ENCODE peak calls at places on chromosomes 3 and 15, in eight cellular contexts. A, R, P, G, W, Z, X and F are unnamed samples.

GRCh38 chr3:5213574-5213966 is 26.1 kb downstream of the EDEM1 start:
- DNase-seq in A (no peak), R (no peak), P (peak), G (no peak), W (no peak), Z (no peak), X (no peak), F (no peak)

GRCh38 chr3:39485547-39485946 is 18.1 kb downstream of the MOBP start:
- DNase-seq in A (no peak), R (no peak), P (no peak), G (no peak), W (no peak), Z (no peak), X (no peak), F (no peak)

GRCh38 chr3:11195721-11196332 is 41.5 kb downstream of the HRH1 start:
- DNase-seq in A (no peak), R (no peak), P (peak), G (no peak), W (no peak), Z (no peak), X (no peak), F (no peak)

GRCh38 chr3:23094890-23095462 is 108.2 kb upstream of the UBE2E2 start:
- DNase-seq in A (no peak), R (peak), P (peak), G (no peak), W (no peak), Z (no peak), X (peak), F (peak)

GRCh38 chr3:133937061-133937686 is 41.5 kb upstream of the RAB6B start:
- DNase-seq in A (no peak), R (no peak), P (no peak), G (no peak), W (no peak), Z (no peak), X (no peak), F (no peak)

GRCh38 chr3:117920240-117920923 is 1114.3 kb downstream of the IGSF11 start:
- DNase-seq in A (no peak), R (no peak), P (peak), G (no peak), W (no peak), Z (no peak), X (no peak), F (no peak)

GRCh38 chr3:42102569-42102968 is 11.4 kb downstream of the TRAK1 start:
- DNase-seq in A (no peak), R (no peak), P (no peak), G (no peak), W (no peak), Z (no peak), X (no peak), F (no peak)

GRCh38 chr3:78880588-78881461 is 887.0 kb downstream of the ROBO1 start:
- DNase-seq in A (no peak), R (no peak), P (no peak), G (no peak), W (no peak), Z (no peak), X (no peak), F (no peak)

GRCh38 chr15:36653851-36654250 is 74.4 kb downstream of the CDIN1 start:
- DNase-seq in A (no peak), R (no peak), P (no peak), G (no peak), W (no peak), Z (no peak), X (no peak), F (no peak)

GRCh38 chr3:58874795-58875194 is 175.0 kb downstream of the CFAP20DC start:
- DNase-seq in A (peak), R (no peak), P (no peak), G (no peak), W (no peak), Z (peak), X (no peak), F (peak)

GRCh38 chr15:40058476-40059140 is 19.6 kb upstream of the SRP14 start:
- DNase-seq in A (no peak), R (no peak), P (no peak), G (no peak), W (peak), Z (no peak), X (no peak), F (no peak)

GRCh38 chr3:150761831-150762661 is 923 bp downstream of the SIAH2 start:
- DNase-seq in A (no peak), R (no peak), P (peak), G (peak), W (no peak), Z (peak), X (peak), F (no peak)

GRCh38 chr3:38992117-38992779 is 59.5 kb downstream of the SCN11A start:
- DNase-seq in A (no peak), R (no peak), P (no peak), G (no peak), W (no peak), Z (peak), X (peak), F (no peak)

GRCh38 chr15:72365844-72366243 is 10.0 kb downstream of the HEXA start:
- DNase-seq in A (no peak), R (no peak), P (no peak), G (peak), W (no peak), Z (no peak), X (no peak), F (no peak)

GRCh38 chr15:83372434-83372873 is 74.7 kb upstream of the SH3GL3 start:
- DNase-seq in A (no peak), R (no peak), P (peak), G (no peak), W (no peak), Z (no peak), X (no peak), F (no peak)

DNA sequence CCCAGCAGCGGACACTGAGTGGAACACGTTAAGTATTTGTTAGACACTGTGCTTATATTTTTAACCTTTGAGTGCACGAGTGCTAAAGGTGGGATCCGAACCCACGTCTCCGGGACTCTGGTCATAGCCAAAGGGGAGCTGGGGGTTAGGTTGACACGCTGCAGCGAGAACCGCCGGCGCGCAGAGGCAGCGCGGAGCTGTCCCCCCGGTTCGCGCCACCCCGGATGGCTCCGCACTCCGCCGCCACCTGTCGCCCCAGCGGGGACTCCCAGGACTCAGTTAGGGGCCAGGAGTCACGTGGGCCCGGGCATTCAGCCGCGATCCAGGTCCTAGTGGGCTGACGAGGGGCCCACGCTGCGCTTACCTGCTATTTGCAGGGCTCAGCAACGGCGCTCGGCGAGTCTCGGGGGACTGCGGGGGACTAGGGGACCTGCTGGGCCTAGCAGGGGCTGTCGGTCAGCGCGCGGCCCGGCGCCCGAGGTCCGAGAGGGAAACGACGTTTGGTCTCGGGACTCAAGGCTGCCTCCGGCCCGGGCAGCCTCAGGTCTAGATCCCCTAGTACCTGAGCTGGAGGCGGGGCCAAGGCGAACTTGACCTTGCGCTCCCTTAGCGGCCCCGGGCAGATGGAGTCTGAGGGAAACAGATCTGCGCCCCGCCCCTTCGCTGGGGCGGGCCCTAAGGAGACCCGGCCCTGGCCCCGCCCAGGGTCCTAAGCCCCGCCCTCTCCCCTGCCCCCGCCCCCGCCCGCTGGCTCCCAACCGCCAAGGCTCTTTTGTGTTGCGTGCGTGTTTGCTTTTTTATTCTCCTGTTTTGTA is at the start of gene NMNAT3:
- DNase-seq in A (no peak), R (peak), P (peak), G (peak), W (peak), Z (no peak), X (peak), F (no peak)
- TF ChIP-seq CTCF in A (no peak), R (no peak), P (no peak), G (peak), W (no peak), Z (no peak), X (no peak), F (peak)

GRCh38 chr15:89441295-89441762 is 55.1 kb downstream of the RHCG start:
- DNase-seq in A (no peak), R (no peak), P (no peak), G (peak), W (no peak), Z (no peak), X (no peak), F (no peak)

GRCh38 chr15:89444855-89445254 is 51.5 kb downstream of the RHCG start:
- DNase-seq in A (no peak), R (no peak), P (peak), G (no peak), W (no peak), Z (no peak), X (no peak), F (no peak)

GRCh38 chr15:89442155-89442554 is 54.2 kb downstream of the RHCG start:
- DNase-seq in A (no peak), R (no peak), P (no peak), G (no peak), W (no peak), Z (no peak), X (no peak), F (no peak)

GRCh38 chr15:89444241-89444797 is 52.1 kb downstream of the RHCG start:
- DNase-seq in A (no peak), R (no peak), P (no peak), G (no peak), W (no peak), Z (no peak), X (no peak), F (no peak)

DNA sequence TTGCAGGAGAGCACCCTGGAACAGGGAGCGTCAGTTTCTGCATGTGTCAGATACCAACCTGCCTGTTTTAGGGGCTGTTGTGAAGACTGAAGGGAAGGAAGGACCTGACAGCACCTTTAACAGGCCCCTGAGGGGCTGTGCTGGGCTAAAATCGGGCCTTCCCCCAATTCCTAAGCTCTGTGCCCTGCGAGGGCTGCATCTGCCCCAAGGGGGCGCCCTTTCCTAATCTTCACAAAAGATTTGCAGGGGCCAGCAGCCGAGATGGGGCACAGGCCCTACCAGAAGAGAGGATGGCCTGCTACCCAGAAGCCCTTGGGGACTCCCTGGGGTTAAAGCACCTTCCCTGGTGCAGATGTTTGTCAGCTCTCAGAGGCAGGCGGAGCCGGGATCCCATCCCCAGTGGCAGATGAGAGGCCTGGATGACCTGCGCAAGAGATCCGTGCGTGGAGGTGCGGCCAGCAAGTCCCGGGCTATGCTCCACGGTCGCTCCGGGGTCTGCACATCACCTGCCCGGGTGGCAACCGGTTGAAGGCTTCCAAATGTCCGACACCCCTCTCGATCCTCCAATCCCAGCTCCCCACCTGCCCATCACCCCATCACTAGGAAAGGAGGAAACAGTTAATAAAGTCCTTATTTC is 53.6 kb downstream of the RHCG start:
- DNase-seq in A (no peak), R (no peak), P (peak), G (peak), W (no peak), Z (no peak), X (peak), F (no peak)
- TF ChIP-seq CTCF in A (peak), R (peak), P (peak), G (peak), W (peak), Z (peak), X (peak), F (peak)

GRCh38 chr15:73936181-73936580 is 9.9 kb downstream of the LOXL1 start:
- DNase-seq in A (no peak), R (no peak), P (peak), G (no peak), W (no peak), Z (no peak), X (no peak), F (no peak)
- TF ChIP-seq CTCF in A (no peak), R (peak), P (no peak), G (no peak), W (peak), Z (peak), X (no peak), F (peak)

DNA sequence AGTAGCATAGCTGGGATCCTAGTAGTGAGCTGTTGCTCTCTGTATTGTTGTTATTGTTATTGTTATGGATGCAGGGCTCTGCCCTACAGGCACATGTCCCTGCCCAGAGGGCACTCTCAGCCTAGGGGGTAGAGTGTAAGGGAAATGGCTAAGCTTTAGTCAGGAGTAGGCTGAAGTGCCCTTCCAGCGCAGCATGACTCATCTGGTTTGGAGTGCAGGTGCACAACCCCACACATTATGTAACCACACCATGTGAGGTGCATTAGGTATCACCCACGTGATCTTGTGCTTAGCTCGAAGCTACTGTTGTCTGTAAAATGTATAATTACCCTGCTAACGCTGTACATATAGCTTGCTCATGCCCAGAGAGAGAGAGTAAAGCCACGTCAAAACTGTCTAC is 48.3 kb upstream of the TIPARP start:
- DNase-seq in A (no peak), R (no peak), P (no peak), G (peak), W (no peak), Z (no peak), X (no peak), F (peak)
- TF ChIP-seq CTCF in A (no peak), R (no peak), P (no peak), G (no peak), W (no peak), Z (no peak), X (no peak), F (no peak)

GRCh38 chr3:76107935-76108570 is 322.7 kb upstream of the ZNF717 start:
- DNase-seq in A (no peak), R (peak), P (peak), G (no peak), W (no peak), Z (no peak), X (peak), F (no peak)
- TF ChIP-seq CTCF in A (peak), R (peak), P (peak), G (no peak), W (peak), Z (peak), X (no peak), F (peak)

GRCh38 chr3:186439725-186440124 is 77.7 kb upstream of the DGKG start:
- DNase-seq in A (no peak), R (no peak), P (no peak), G (no peak), W (no peak), Z (no peak), X (no peak), F (no peak)

GRCh38 chr3:186440850-186441249 is 78.8 kb upstream of the DGKG start:
- DNase-seq in A (no peak), R (no peak), P (no peak), G (no peak), W (no peak), Z (no peak), X (no peak), F (no peak)

GRCh38 chr3:186442162-186442561 is 80.1 kb upstream of the DGKG start:
- DNase-seq in A (no peak), R (no peak), P (no peak), G (no peak), W (no peak), Z (no peak), X (no peak), F (no peak)

GRCh38 chr3:186444974-186445373 is 82.9 kb upstream of the DGKG start:
- DNase-seq in A (no peak), R (no peak), P (no peak), G (no peak), W (no peak), Z (no peak), X (no peak), F (no peak)

DNA sequence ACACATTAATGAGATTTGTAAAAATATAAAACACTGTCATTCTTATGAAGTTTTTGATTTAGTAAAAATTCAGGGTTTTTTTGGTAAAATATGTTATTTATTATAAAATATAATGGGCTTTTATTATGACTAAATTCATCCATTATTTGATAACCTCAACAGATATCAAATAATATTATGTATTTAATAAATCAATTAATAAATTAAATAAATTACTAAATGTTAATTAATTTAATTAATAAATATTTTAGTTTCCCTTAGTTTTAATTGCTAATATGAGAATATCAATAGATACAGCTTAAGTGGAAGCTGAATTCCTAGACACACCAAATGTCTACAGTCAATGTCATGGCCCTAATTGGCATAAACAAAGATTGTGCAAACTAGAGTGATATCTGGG is 82.3 kb upstream of the DGKG start:
- DNase-seq in A (no peak), R (no peak), P (no peak), G (no peak), W (no peak), Z (no peak), X (no peak), F (no peak)
- TF ChIP-seq CTCF in A (no peak), R (no peak), P (no peak), G (no peak), W (no peak), Z (no peak), X (no peak), F (no peak)

GRCh38 chr15:74036271-74037170 is 42.0 kb downstream of the PML start:
- DNase-seq in A (no peak), R (peak), P (peak), G (peak), W (no peak), Z (no peak), X (peak), F (no peak)
- TF ChIP-seq CTCF in A (peak), R (peak), P (peak), G (peak), W (peak), Z (peak), X (peak), F (peak)

DNA sequence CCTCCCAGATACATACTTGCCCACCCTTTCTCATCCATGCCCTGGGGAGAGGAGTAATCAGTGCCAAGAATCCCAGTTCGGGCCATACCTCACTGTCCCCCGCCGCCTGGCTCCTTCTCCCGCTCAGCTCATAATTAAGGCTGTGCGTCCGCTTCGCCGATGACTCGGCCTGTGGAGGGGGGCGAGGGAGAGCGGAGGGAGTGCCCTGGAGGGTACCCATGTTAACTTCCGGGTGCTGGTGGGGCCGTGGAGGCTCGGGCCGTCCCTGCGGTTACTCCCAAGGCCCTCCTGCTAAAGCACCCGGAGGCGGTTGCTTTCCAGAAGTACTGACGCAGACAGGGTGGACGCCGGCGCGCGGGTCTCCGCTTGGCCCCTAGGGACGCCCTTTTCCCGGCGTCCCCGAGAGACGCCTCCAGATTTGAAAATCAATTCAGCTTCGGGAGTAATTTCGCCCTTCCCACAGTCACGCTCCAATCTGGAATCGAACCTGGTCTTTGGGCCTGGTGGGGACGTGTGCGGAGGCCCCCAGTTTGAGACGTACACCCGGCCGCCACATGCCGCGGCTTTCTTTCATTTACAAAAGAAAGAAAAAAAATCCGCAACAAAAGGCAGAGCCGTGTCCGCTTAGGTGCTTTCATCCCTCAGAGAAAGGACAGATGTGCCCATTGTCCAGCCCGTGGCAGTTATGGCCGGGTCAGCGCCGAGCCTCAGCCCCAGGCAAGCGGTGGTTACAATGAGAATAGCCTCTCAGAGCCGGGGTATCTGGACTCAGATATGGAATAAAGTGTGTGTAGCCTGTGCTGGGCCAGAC is 1.0 kb upstream of the ONECUT1 start:
- DNase-seq in A (no peak), R (no peak), P (peak), G (no peak), W (no peak), Z (no peak), X (no peak), F (no peak)
- TF ChIP-seq CTCF in A (no peak), R (no peak), P (peak), G (no peak), W (no peak), Z (no peak), X (no peak), F (no peak)